ENCODE peak calls at places on chromosome 2, in eight cellular contexts. S, R, V, B, F, E, U and D are unnamed samples.

GRCh38 chr2:218999881-219000568 is 6.8 kb upstream of the CRYBA2 start:
- DNase-seq in E (no peak), V (no peak), B (no peak), U (no peak), F (no peak), S (no peak), R (no peak), D (no peak)

GRCh38 chr2:237904806-237905599 is 45.6 kb downstream of the RAMP1 start:
- DNase-seq in B (peak), F (no peak), S (peak), E (no peak), U (peak), V (peak), R (no peak), D (no peak)

GRCh38 chr2:230881840-230882239 is 17.1 kb downstream of the ITM2C start:
- DNase-seq in R (no peak), S (no peak), E (no peak), V (no peak), U (no peak), B (no peak), F (no peak), D (no peak)

GRCh38 chr2:163970058-163970806 is 234.4 kb upstream of the FIGN start:
- DNase-seq in E (no peak), V (no peak), S (no peak), F (no peak), B (no peak), U (no peak), R (no peak), D (no peak)

GRCh38 chr2:166803314-166803986 is 84.8 kb upstream of the XIRP2 start:
- DNase-seq in R (no peak), B (no peak), U (no peak), E (no peak), V (no peak), S (peak), F (no peak), D (no peak)

GRCh38 chr2:98664323-98664722 is 55.9 kb downstream of the UNC50 start:
- DNase-seq in S (no peak), R (no peak), U (no peak), B (no peak), F (no peak), V (no peak), E (no peak), D (no peak)

GRCh38 chr2:36425771-36426340 is 70.3 kb downstream of the CRIM1 start:
- DNase-seq in S (no peak), E (no peak), V (no peak), F (no peak), B (no peak), U (peak), R (no peak), D (peak)

GRCh38 chr2:208266641-208267335 is 733 bp downstream of the PIKFYVE start:
- DNase-seq in S (peak), B (no peak), E (no peak), U (no peak), V (no peak), F (no peak), R (no peak), D (peak)

GRCh38 chr2:196635156-196635555 is 4.4 kb upstream of the CCDC150 start:
- DNase-seq in S (peak), R (no peak), F (no peak), B (peak), V (no peak), U (no peak), E (no peak), D (no peak)

GRCh38 chr2:240962371-240963064 is 35.9 kb upstream of the SNED1 start:
- DNase-seq in V (no peak), S (peak), B (no peak), F (no peak), E (no peak), R (no peak), U (no peak), D (peak)

GRCh38 chr2:96082211-96083063 is 33.9 kb downstream of the ADRA2B start:
- DNase-seq in R (no peak), B (no peak), F (no peak), V (no peak), U (peak), E (no peak), S (no peak), D (no peak)

GRCh38 chr2:230075988-230076631 is 7.4 kb upstream of the SLC16A14 start:
- DNase-seq in B (no peak), S (peak), R (no peak), U (no peak), F (no peak), V (no peak), E (no peak), D (no peak)

GRCh38 chr2:28606986-28607441 is 111.2 kb downstream of the PLB1 start:
- DNase-seq in R (no peak), V (no peak), E (peak), B (peak), U (peak), F (peak), S (no peak), D (peak)

GRCh38 chr2:198873771-198874501 is 583.8 kb downstream of the SATB2 start:
- DNase-seq in B (peak), R (no peak), V (no peak), S (no peak), U (peak), E (peak), F (no peak), D (no peak)

GRCh38 chr2:134819334-134819733 is 19.1 kb upstream of the ACMSD start:
- DNase-seq in E (peak), R (no peak), S (no peak), B (peak), F (peak), V (no peak), U (peak), D (peak)

GRCh38 chr2:237790353-237790752 is 8.2 kb upstream of the RBM44 start:
- DNase-seq in S (peak), R (no peak), F (no peak), E (peak), V (no peak), U (no peak), B (peak), D (peak)

GRCh38 chr2:72965770-72966430 is 48.6 kb downstream of the EMX1 start:
- DNase-seq in R (no peak), U (no peak), S (peak), V (no peak), E (no peak), B (no peak), F (no peak), D (no peak)

GRCh38 chr2:170201734-170202393 is 23.9 kb downstream of the MYO3B start:
- DNase-seq in B (no peak), E (no peak), U (no peak), V (no peak), S (no peak), R (no peak), F (no peak), D (no peak)